ENCODE peak calls at places on chromosomes 16 and 17, in four cellular contexts. N is GM12878, K is HepG2, R is WTC11. E is an unnamed sample.

GRCh38 chr16:84144301-84144858 is 597 bp downstream of the HSDL1 start:
- DNase-seq in N (no peak), K (no peak), R (peak; percentile 41), E (peak; percentile 63)

GRCh38 chr17:17535957-17536356 is 39.8 kb upstream of the RASD1 start:
- DNase-seq in N (no peak), K (no peak), R (no peak), E (no peak)

GRCh38 chr16:29700253-29700987 is 21.4 kb downstream of the QPRT start:
- DNase-seq in N (no peak), K (peak; percentile 71), R (peak; percentile 83), E (peak; percentile 91)

GRCh38 chr16:83973581-83974385 is 5.7 kb downstream of the NECAB2 start:
- DNase-seq in N (no peak), K (no peak), R (no peak), E (no peak)

GRCh38 chr17:16427020-16427419 is 11.6 kb downstream of the TRPV2 start:
- DNase-seq in N (no peak), K (no peak), R (no peak), E (no peak)

GRCh38 chr16:10780628-10781027 is 37.0 kb downstream of the NUBP1 start:
- DNase-seq in N (peak; percentile 42), K (no peak), R (no peak), E (no peak)

GRCh38 chr17:3974138-3974687 is 10.0 kb upstream of the ATP2A3 start:
- DNase-seq in N (no peak), K (no peak), R (no peak), E (peak; percentile 67)

GRCh38 chr17:74307984-74308773 is 17.8 kb upstream of the KIF19 start:
- DNase-seq in N (no peak), K (no peak), R (no peak), E (peak; percentile 35)

GRCh38 chr17:43530303-43531081 is 15.6 kb downstream of the ETV4 start:
- DNase-seq in N (no peak), K (peak; percentile 100), R (peak; percentile 99), E (peak; percentile 49)

GRCh38 chr17:80184423-80184714 is 14.5 kb downstream of the CARD14 start:
- DNase-seq in N (no peak), K (no peak), R (no peak), E (no peak)

GRCh38 chr16:23145186-23145585 is 4.1 kb downstream of the USP31 start:
- DNase-seq in N (no peak), K (no peak), R (no peak), E (no peak)

GRCh38 chr17:60442271-60443201 is 20.2 kb downstream of the CHCT1 start:
- DNase-seq in N (no peak), K (peak; percentile 83), R (no peak), E (no peak)

GRCh38 chr16:81861503-81861902 is 82.4 kb downstream of the PLCG2 start:
- DNase-seq in N (no peak), K (no peak), R (no peak), E (no peak)

GRCh38 chr17:3982113-3982512 is 17.9 kb upstream of the ATP2A3 start:
- DNase-seq in N (no peak), K (no peak), R (no peak), E (no peak)

GRCh38 chr17:64129515-64129764 is 504 bp downstream of the ERN1 start:
- DNase-seq in N (no peak), K (no peak), R (no peak), E (no peak)

GRCh38 chr16:27222499-27223225 is 19.3 kb downstream of the KDM8 start:
- DNase-seq in N (no peak), K (no peak), R (no peak), E (no peak)

GRCh38 chr17:42937712-42938596 is 26.3 kb downstream of the AARSD1 start:
- DNase-seq in N (no peak), K (peak; percentile 73), R (peak; percentile 66), E (peak; percentile 54)

GRCh38 chr17:29378495-29378894 is 11.7 kb upstream of the TAOK1 start:
- DNase-seq in N (no peak), K (no peak), R (no peak), E (no peak)

GRCh38 chr17:74524751-74525725 is 6.2 kb downstream of the CD300LB start:
- DNase-seq in N (no peak), K (no peak), R (no peak), E (no peak)

GRCh38 chr16:28596840-28597691 is at the start of gene SULT1A2:
- DNase-seq in N (no peak), K (peak; percentile 83), R (peak; percentile 34), E (peak; percentile 70)

GRCh38 chr16:77816293-77816692 is 27.9 kb downstream of the VAT1L start:
- DNase-seq in N (no peak), K (no peak), R (no peak), E (no peak)

GRCh38 chr16:11094075-11094593 is 149.8 kb downstream of the CLEC16A start:
- DNase-seq in N (peak; percentile 53), K (no peak), R (no peak), E (peak; percentile 80)

GRCh38 chr17:8911205-8911604 is 43.7 kb upstream of the PIK3R6 start:
- DNase-seq in N (no peak), K (no peak), R (no peak), E (no peak)

GRCh38 chr16:84952335-84953050 is 58.8 kb downstream of the ZDHHC7 start:
- DNase-seq in N (peak; percentile 40), K (peak; percentile 83), R (peak; percentile 84), E (peak; percentile 99)

GRCh38 chr17:3744032-3744431 is 20.3 kb downstream of the HASPIN start:
- DNase-seq in N (no peak), K (no peak), R (no peak), E (no peak)

GRCh38 chr16:86500708-86501510 is 9.4 kb upstream of the FOXF1 start:
- DNase-seq in N (no peak), K (no peak), R (no peak), E (no peak)

GRCh38 chr16:51708861-51709260 is 557.8 kb upstream of the SALL1 start:
- DNase-seq in N (no peak), K (no peak), R (no peak), E (no peak)

GRCh38 chr16:56202036-56202435 is 10.7 kb downstream of the GNAO1 start:
- DNase-seq in N (no peak), K (no peak), R (no peak), E (no peak)

GRCh38 chr16:68402748-68403040 is 45.6 kb downstream of the SMPD3 start:
- DNase-seq in N (no peak), K (no peak), R (no peak), E (no peak)

GRCh38 chr16:48542966-48543365 is 67.0 kb downstream of the N4BP1 start:
- DNase-seq in N (no peak), K (no peak), R (no peak), E (no peak)

GRCh38 chr17:4559851-4560820 is at the start of gene GGT6:
- DNase-seq in N (no peak), K (no peak), R (no peak), E (no peak)

GRCh38 chr17:3959921-3960601 is 4.2 kb downstream of the ATP2A3 start:
- DNase-seq in N (no peak), K (no peak), R (no peak), E (no peak)

GRCh38 chr16:84617068-84617630 is 729 bp downstream of the COTL1 start:
- DNase-seq in N (no peak), K (no peak), R (peak; percentile 46), E (no peak)

GRCh38 chr16:54673353-54673752 is 257.3 kb upstream of the IRX5 start:
- DNase-seq in N (no peak), K (no peak), R (no peak), E (no peak)

GRCh38 chr17:77391668-77392375 is 251.1 kb downstream of the SEC14L1 start:
- DNase-seq in N (no peak), K (no peak), R (peak; percentile 51), E (peak; percentile 15)
- TF ChIP-seq CBFB in N (no peak), K (no peak), R (no peak), E (no peak)

DNA sequence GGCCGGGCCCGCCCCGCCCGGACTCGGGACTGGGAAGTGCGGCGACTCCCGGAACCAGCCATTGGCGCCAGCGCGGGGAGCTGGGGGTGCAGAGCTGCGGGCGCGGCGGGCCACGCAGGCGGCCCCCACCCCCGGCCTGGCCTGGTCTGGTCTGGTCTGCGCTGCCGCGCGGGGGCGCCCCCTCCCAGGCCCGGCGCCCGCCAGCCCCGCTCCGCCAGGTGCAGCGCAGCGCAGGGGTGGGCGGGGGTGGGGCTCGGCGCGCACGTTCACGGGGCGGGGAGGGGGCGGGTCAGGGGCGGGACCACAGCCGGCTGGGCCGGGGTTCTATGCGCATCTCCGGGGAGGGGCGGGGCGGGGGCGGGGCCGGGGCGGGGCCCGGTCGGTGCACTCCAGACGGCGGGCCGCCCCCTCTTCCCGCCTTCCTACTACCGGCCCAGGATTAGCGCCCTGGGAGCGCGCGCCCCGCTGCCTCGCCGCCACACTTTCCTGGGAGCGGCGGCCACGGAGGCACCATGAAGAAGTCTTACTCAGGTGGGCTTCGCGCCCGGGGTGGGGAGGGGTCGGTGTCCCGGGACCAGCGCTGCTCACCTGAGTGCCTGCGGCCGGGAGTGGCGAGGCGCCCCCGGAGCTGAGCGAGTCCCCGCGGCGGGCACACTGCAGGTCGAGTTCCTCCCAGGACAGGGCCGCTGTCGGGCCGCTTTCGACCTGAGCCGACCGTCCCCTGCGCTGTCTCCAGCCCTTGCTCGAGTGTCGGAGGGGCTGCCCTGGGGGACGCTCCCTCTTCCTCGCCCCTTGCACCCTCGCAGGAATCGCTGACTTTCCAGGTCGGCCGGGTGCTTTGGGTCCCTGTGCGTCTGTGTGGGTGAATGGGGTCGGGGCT is 140.5 kb downstream of the SEC14L1 start:
- DNase-seq in N (no peak), K (peak; percentile 65), R (peak; percentile 69), E (peak; percentile 72)
- TF ChIP-seq CBFB in N (no peak), K (no peak), R (no peak), E (no peak)

GRCh38 chr17:83084214-83084613 is 4.8 kb downstream of the METRNL start:
- DNase-seq in N (no peak), K (no peak), R (no peak), E (no peak)

GRCh38 chr17:83082435-83082834 is 3.0 kb downstream of the METRNL start:
- DNase-seq in N (no peak), K (no peak), R (no peak), E (no peak)

GRCh38 chr17:83084621-83085056 is 5.2 kb downstream of the METRNL start:
- DNase-seq in N (no peak), K (no peak), R (no peak), E (no peak)

GRCh38 chr17:83082899-83083367 is 3.5 kb downstream of the METRNL start:
- DNase-seq in N (no peak), K (no peak), R (no peak), E (no peak)

DNA sequence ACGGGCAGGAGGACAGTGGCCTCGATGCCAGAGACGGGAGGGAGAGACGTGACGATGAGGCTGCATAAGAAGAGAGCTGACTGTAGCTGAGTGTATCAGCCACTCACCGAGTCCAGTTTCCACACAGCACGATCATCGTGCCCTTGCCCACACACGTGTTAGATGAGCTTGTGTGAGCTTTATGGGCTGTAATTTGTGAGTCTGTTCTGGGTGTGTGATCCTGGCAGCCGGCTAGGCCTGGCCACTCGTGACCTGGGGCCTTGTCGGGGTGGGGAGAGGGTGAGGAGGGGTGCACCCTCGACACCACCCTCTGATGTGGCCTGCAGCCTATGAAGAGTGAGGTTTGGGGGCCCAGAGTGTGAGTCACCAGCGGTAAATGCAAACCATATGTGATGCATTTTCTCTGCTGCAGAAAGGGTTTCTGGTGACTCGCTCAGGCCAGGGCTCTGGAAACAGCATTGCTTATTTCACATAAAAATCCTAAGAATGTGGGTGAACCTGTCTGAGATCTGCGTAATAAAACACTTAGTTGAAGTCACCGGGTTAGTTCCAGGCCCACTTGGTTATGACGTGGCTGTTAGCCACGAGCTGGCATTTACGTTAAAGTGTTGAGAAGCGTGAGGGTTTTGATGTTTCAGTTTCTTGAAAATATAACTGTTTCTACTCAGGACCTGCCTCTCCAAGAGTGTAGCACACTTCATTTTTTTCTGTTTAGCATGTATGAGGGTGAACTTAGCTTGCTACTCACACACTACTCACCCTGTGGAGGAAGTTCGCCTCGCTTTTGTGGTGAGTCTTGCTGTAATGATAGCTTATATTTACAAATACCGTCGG is 4.2 kb downstream of the METRNL start:
- DNase-seq in N (no peak), K (no peak), R (no peak), E (no peak)
- TF ChIP-seq CBFB in N (no peak), K (no peak), R (no peak), E (no peak)

GRCh38 chr16:69469807-69470561 is 45.6 kb downstream of the CYB5B start:
- DNase-seq in N (peak; percentile 90), K (no peak), R (no peak), E (no peak)
- TF ChIP-seq CBFB in N (peak; percentile 86), K (no peak), R (no peak), E (no peak)

E was measured in K562.